ENCODE peak calls at places on chromosomes 3 and 15, in six cellular contexts. C, I, Q, A, M and K are unnamed samples.

GRCh38 chr3:139301183-139301582 is 42.6 kb upstream of the MRPS22 start:
- DNase-seq in C (no peak), I (no peak), Q (peak; percentile 50), A (no peak), M (no peak), K (no peak)

GRCh38 chr3:60839242-60839641 is 412.0 kb downstream of the FHIT start:
- DNase-seq in C (no peak), I (no peak), Q (peak; percentile 19), A (peak; percentile 0), M (no peak), K (no peak)

GRCh38 chr15:100940785-100941379 is 21.7 kb downstream of the LRRK1 start:
- DNase-seq in C (no peak), I (no peak), Q (no peak), A (no peak), M (peak; percentile 68), K (no peak)

GRCh38 chr15:57281357-57281756 is 94.9 kb upstream of the CGNL1 start:
- DNase-seq in C (no peak), I (no peak), Q (no peak), A (no peak), M (peak; percentile 20), K (no peak)

GRCh38 chr3:66407281-66408218 is 93.3 kb downstream of the LRIG1 start:
- DNase-seq in C (peak; percentile 55), I (no peak), Q (peak; percentile 48), A (peak; percentile 29), M (peak; percentile 78), K (peak; percentile 63)

GRCh38 chr3:172653004-172653403 is 57.9 kb downstream of the NCEH1 start:
- DNase-seq in C (no peak), I (no peak), Q (no peak), A (no peak), M (no peak), K (no peak)

GRCh38 chr3:36991923-36992805 is 767 bp downstream of the EPM2AIP1 start:
- DNase-seq in C (no peak), I (no peak), Q (peak; percentile 79), A (peak; percentile 48), M (peak; percentile 31), K (no peak)

GRCh38 chr3:58999779-59000170 is 50.0 kb downstream of the CFAP20DC start:
- DNase-seq in C (no peak), I (no peak), Q (peak; percentile 16), A (no peak), M (no peak), K (no peak)

GRCh38 chr3:196514913-196515621 is at the start of gene SMCO1:
- DNase-seq in C (no peak), I (no peak), Q (no peak), A (no peak), M (no peak), K (no peak)

GRCh38 chr3:69288161-69288895 is 97.6 kb downstream of the FRMD4B start:
- DNase-seq in C (no peak), I (no peak), Q (no peak), A (no peak), M (no peak), K (peak; percentile 60)

GRCh38 chr3:58565621-58566397 is 11.4 kb downstream of the FAM107A start:
- DNase-seq in C (no peak), I (no peak), Q (no peak), A (no peak), M (peak; percentile 31), K (no peak)

GRCh38 chr3:108221403-108221802 is 821 bp downstream of the IFT57 start:
- DNase-seq in C (no peak), I (no peak), Q (peak; percentile 41), A (no peak), M (peak; percentile 9), K (no peak)

GRCh38 chr15:52171386-52171785 is 19.8 kb downstream of the GNB5 start:
- DNase-seq in C (no peak), I (no peak), Q (no peak), A (no peak), M (peak; percentile 24), K (no peak)

GRCh38 chr3:14472471-14473351 is 67.4 kb downstream of the GRIP2 start:
- DNase-seq in C (no peak), I (no peak), Q (peak; percentile 95), A (peak; percentile 44), M (no peak), K (no peak)

GRCh38 chr3:38576131-38577088 is 73.1 kb downstream of the SCN5A start:
- DNase-seq in C (no peak), I (no peak), Q (no peak), A (no peak), M (no peak), K (no peak)

GRCh38 chr3:18099611-18100010 is 325.5 kb downstream of the SATB1 start:
- DNase-seq in C (no peak), I (no peak), Q (no peak), A (no peak), M (no peak), K (no peak)

GRCh38 chr15:40511472-40512133 is 40.8 kb downstream of the CHST14 start:
- DNase-seq in C (no peak), I (no peak), Q (peak; percentile 57), A (peak; percentile 18), M (no peak), K (no peak)

GRCh38 chr3:29827756-29828155 is 546.9 kb downstream of the RBMS3 start:
- DNase-seq in C (no peak), I (no peak), Q (peak; percentile 62), A (no peak), M (no peak), K (no peak)

GRCh38 chr15:57931570-57931969 is 133.9 kb downstream of the ALDH1A2 start:
- DNase-seq in C (no peak), I (no peak), Q (no peak), A (no peak), M (no peak), K (no peak)

GRCh38 chr15:93058904-93059427 is 30.0 kb downstream of the RGMA start:
- DNase-seq in C (no peak), I (no peak), Q (no peak), A (no peak), M (no peak), K (no peak)

GRCh38 chr3:170423001-170423615 is 4.4 kb downstream of the CLDN11 start:
- DNase-seq in C (no peak), I (no peak), Q (no peak), A (no peak), M (no peak), K (no peak)

GRCh38 chr3:16132926-16133325 is 41.6 kb upstream of the GALNT15 start:
- DNase-seq in C (no peak), I (no peak), Q (no peak), A (no peak), M (no peak), K (no peak)

GRCh38 chr3:16126634-16127033 is 47.8 kb upstream of the GALNT15 start:
- DNase-seq in C (no peak), I (no peak), Q (no peak), A (no peak), M (no peak), K (no peak)

GRCh38 chr3:16127257-16127656 is 47.2 kb upstream of the GALNT15 start:
- DNase-seq in C (no peak), I (no peak), Q (no peak), A (no peak), M (no peak), K (no peak)

GRCh38 chr3:16132190-16132589 is 42.3 kb upstream of the GALNT15 start:
- DNase-seq in C (no peak), I (no peak), Q (no peak), A (no peak), M (no peak), K (peak; percentile 13)

DNA sequence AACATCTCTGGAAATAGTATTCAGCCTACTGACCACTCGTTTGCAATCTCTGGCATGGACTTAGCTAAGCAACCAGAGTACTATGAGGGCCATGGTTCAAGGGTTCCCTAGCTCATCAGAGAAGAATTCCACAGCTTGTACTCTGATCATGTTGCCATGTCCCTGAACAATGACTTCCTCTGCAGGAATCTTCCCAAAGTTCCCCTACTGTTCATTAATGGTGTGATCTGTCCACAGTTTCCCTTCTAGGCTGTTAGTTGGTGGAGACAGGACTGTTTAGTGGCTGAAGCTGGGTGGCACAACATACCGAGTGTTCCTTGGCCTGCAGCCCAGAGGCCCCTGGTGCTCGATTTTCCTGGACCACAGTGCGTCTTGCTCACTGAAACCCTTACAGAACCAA is 44.4 kb upstream of the GALNT15 start:
- DNase-seq in C (no peak), I (no peak), Q (peak; percentile 85), A (no peak), M (no peak), K (no peak)
- H3K4me1 ChIP-seq in C (no peaks in the 10 kb centered on the region), I (peaks cover 36% of the 10 kb centered on the region), Q (peaks cover 6% of the 10 kb centered on the region), A (peaks cover 5% of the 10 kb centered on the region), M (no peaks in the 10 kb centered on the region), K (no peaks in the 10 kb centered on the region)

GRCh38 chr3:133488785-133489367 is 84.6 kb upstream of the CDV3 start:
- DNase-seq in C (no peak), I (no peak), Q (peak; percentile 62), A (no peak), M (peak; percentile 49), K (no peak)
- H3K4me3 ChIP-seq in C (no peak overlapping the region), I (no peak overlapping the region), Q (no peak overlapping the region), A (no peak overlapping the region), M (peak overlapping the region; percentile 61), K (no peak overlapping the region)

GRCh38 chr15:88029696-88030095 is 226.8 kb downstream of the NTRK3 start:
- DNase-seq in C (no peak), I (no peak), Q (no peak), A (no peak), M (no peak), K (no peak)

GRCh38 chr15:88031461-88031860 is 225.1 kb downstream of the NTRK3 start:
- DNase-seq in C (no peak), I (no peak), Q (no peak), A (no peak), M (no peak), K (no peak)

GRCh38 chr15:88036154-88036839 is 220.2 kb downstream of the NTRK3 start:
- DNase-seq in C (no peak), I (no peak), Q (no peak), A (no peak), M (no peak), K (no peak)

GRCh38 chr15:88035381-88035780 is 221.2 kb downstream of the NTRK3 start:
- DNase-seq in C (no peak), I (no peak), Q (no peak), A (no peak), M (no peak), K (no peak)

GRCh38 chr15:88032787-88033186 is 223.8 kb downstream of the NTRK3 start:
- DNase-seq in C (no peak), I (no peak), Q (no peak), A (no peak), M (no peak), K (no peak)
- H3K4me1 ChIP-seq in C (no peaks in the 10 kb centered on the region), I (peaks cover 8% of the 10 kb centered on the region), Q (no peaks in the 10 kb centered on the region), A (peaks cover 9% of the 10 kb centered on the region), M (no peaks in the 10 kb centered on the region), K (peaks cover 5% of the 10 kb centered on the region)

GRCh38 chr3:71692139-71692538 is 33.1 kb downstream of the EIF4E3 start:
- DNase-seq in C (no peak), I (no peak), Q (no peak), A (no peak), M (no peak), K (no peak)

GRCh38 chr3:71689305-71689704 is 35.9 kb downstream of the EIF4E3 start:
- DNase-seq in C (no peak), I (no peak), Q (no peak), A (no peak), M (no peak), K (no peak)

GRCh38 chr3:71693641-71694040 is 31.6 kb downstream of the EIF4E3 start:
- DNase-seq in C (no peak), I (no peak), Q (no peak), A (no peak), M (no peak), K (no peak)

GRCh38 chr3:71688121-71688520 is 37.1 kb downstream of the EIF4E3 start:
- DNase-seq in C (no peak), I (no peak), Q (peak; percentile 34), A (no peak), M (no peak), K (no peak)

GRCh38 chr3:71690222-71690821 is 34.9 kb downstream of the EIF4E3 start:
- DNase-seq in C (no peak), I (no peak), Q (peak; percentile 82), A (no peak), M (no peak), K (no peak)
- H3K4me3 ChIP-seq in C (no peak overlapping the region), I (no peak overlapping the region), Q (no peak overlapping the region), A (no peak overlapping the region), M (no peak overlapping the region), K (no peak overlapping the region)